ENCODE peak calls at places on chromosomes 5 and 9, in five cellular contexts. Q is GM13977; X is Peyer's patch; G is CD4-positive, alpha-beta T cell; W is NCI-H1694 treated with DMSO at 0.1 percent for 48 hours. C is an unnamed sample.

GRCh38 chr5:7742241-7742656 is 108.7 kb downstream of the CFAP90 start:
- DNase-seq in G (no peak), Q (no peak), X (no peak), W (no peak), C (no peak)

GRCh38 chr5:23352437-23352836 is 155.0 kb upstream of the PRDM9 start:
- DNase-seq in G (no peak), W (no peak), Q (no peak), X (no peak), C (no peak)

GRCh38 chr5:138824924-138825863 is 49.9 kb downstream of the LRRTM2 start:
- DNase-seq in G (no peak), W (peak), X (no peak), Q (peak), C (no peak)

GRCh38 chr5:69136296-69136695 is 30.7 kb upstream of the CCNB1 start:
- DNase-seq in Q (peak), W (no peak), G (no peak), X (no peak), C (peak)

GRCh38 chr5:172454355-172455086 is at the start of gene SH3PXD2B:
- DNase-seq in W (peak), X (peak), Q (peak), G (peak), C (no peak)

GRCh38 chr9:135669616-135670285 is 6.6 kb downstream of the LCN9 start:
- DNase-seq in G (no peak), Q (no peak), W (no peak), X (peak), C (no peak)

GRCh38 chr5:141598389-141599360 is 20.1 kb downstream of the DIAPH1 start:
- DNase-seq in W (no peak), X (no peak), Q (no peak), G (no peak), C (no peak)

GRCh38 chr5:102794047-102794446 is 38.9 kb downstream of the PAM start:
- DNase-seq in W (no peak), X (no peak), G (no peak), Q (no peak), C (no peak)

GRCh38 chr9:134693641-134694367 is 52.2 kb downstream of the COL5A1 start:
- DNase-seq in G (no peak), W (no peak), X (peak), Q (no peak), C (no peak)

GRCh38 chr9:17116400-17116837 is 18.4 kb upstream of the CNTLN start:
- DNase-seq in X (no peak), G (no peak), Q (no peak), W (peak), C (no peak)

GRCh38 chr5:177313561-177314259 is 2.0 kb upstream of the MXD3 start:
- DNase-seq in W (no peak), Q (no peak), X (peak), G (no peak), C (no peak)

GRCh38 chr5:11596185-11596584 is 308.1 kb downstream of the CTNND2 start:
- DNase-seq in Q (no peak), G (no peak), W (no peak), X (no peak), C (no peak)

GRCh38 chr5:28710360-28710759 is 1672.0 kb upstream of the CDH9 start:
- DNase-seq in G (no peak), W (no peak), Q (no peak), X (no peak), C (no peak)

GRCh38 chr9:18447131-18447530 is 26.8 kb upstream of the ADAMTSL1 start:
- DNase-seq in W (no peak), G (no peak), X (no peak), Q (no peak), C (no peak)

C was measured in AG09319.